ENCODE peak calls at places on chromosomes 2 and 18, in seven cellular contexts. D is mesendoderm, L is mesenchymal stem cell, U is trophoblast cell, K is IMR-90, C is neuronal stem cell, G is H1. X is an unnamed sample.

GRCh38 chr2:216657086-216657855 is 24.1 kb downstream of the IGFBP2 start:
- DNase-seq in G (no peak), D (no peak), U (no peak), L (no peak), K (no peak), C (no peak), X (no peak)

GRCh38 chr2:172000696-172001361 is 1.1 kb downstream of the METAP1D start:
- DNase-seq in C (no peak), K (no peak), D (no peak), L (no peak), U (no peak), G (no peak), X (no peak)

GRCh38 chr18:59229191-59229590 is 9.2 kb downstream of the GRP start:
- DNase-seq in D (no peak), K (no peak), U (no peak), C (no peak), G (no peak), L (no peak), X (no peak)

GRCh38 chr2:8217366-8218125 is 464.3 kb upstream of the ID2 start:
- DNase-seq in L (peak), U (no peak), C (peak), G (no peak), D (no peak), K (no peak), X (no peak)

GRCh38 chr2:134683561-134684112 is 35.2 kb downstream of the TMEM163 start:
- DNase-seq in C (no peak), L (peak), G (no peak), D (no peak), K (no peak), U (peak), X (no peak)

GRCh38 chr2:213080969-213081617 is 70.3 kb downstream of the IKZF2 start:
- DNase-seq in K (no peak), D (no peak), L (no peak), C (no peak), G (no peak), U (no peak), X (no peak)

GRCh38 chr2:161552015-161552414 is 72.2 kb upstream of the SLC4A10 start:
- DNase-seq in C (no peak), K (no peak), D (no peak), G (no peak), U (no peak), L (no peak), X (no peak)

GRCh38 chr2:200040251-200040650 is 84.9 kb downstream of the MAIP1 start:
- DNase-seq in C (no peak), G (no peak), K (peak), D (no peak), L (peak), U (no peak), X (no peak)

GRCh38 chr18:78993014-78993926 is 13.7 kb downstream of the SALL3 start:
- DNase-seq in C (no peak), G (peak), D (no peak), K (no peak), L (no peak), U (no peak), X (no peak)

GRCh38 chr2:240906141-240906910 is at the start of gene CROCC2:
- DNase-seq in C (no peak), U (peak), D (no peak), G (no peak), K (no peak), L (no peak), X (no peak)

GRCh38 chr2:185738679-185739472 is at the start of gene FSIP2:
- DNase-seq in G (peak), C (peak), L (peak), D (peak), K (peak), U (peak), X (peak)

GRCh38 chr2:71463342-71463654 is 9.9 kb downstream of the DYSF start:
- DNase-seq in K (no peak), C (no peak), D (no peak), U (no peak), G (peak), L (no peak), X (peak)

GRCh38 chr2:231662028-231662810 is 46.1 kb upstream of the PTMA start:
- DNase-seq in L (peak), U (peak), C (peak), G (peak), D (peak), K (peak), X (peak)

GRCh38 chr2:159613515-159614336 is 2.6 kb downstream of the BAZ2B start:
- DNase-seq in L (peak), K (peak), G (no peak), C (no peak), U (no peak), D (no peak), X (no peak)

GRCh38 chr2:159617080-159617479 is 732 bp upstream of the BAZ2B start:
- DNase-seq in L (no peak), G (no peak), U (no peak), C (no peak), D (no peak), K (no peak), X (no peak)

GRCh38 chr2:159615936-159616733 is at the start of gene BAZ2B:
- DNase-seq in K (peak), D (peak), L (peak), U (peak), C (peak), G (no peak), X (peak)

GRCh38 chr2:159614534-159615186 is 1.7 kb downstream of the BAZ2B start:
- DNase-seq in C (no peak), K (peak), L (no peak), G (no peak), U (peak), D (no peak), X (no peak)

GRCh38 chr2:159615187-159615935 is 987 bp downstream of the BAZ2B start:
- DNase-seq in K (peak), C (peak), D (peak), G (peak), L (peak), U (peak), X (peak)
- H4K8ac ChIP-seq in K (peak), C (no peak), D (peak), G (peak), L (peak), U (peak), X (no peak)

GRCh38 chr2:99660616-99661416 is 171.0 kb upstream of the REV1 start:
- DNase-seq in D (no peak), C (no peak), U (no peak), G (no peak), K (no peak), L (no peak), X (no peak)

GRCh38 chr2:99666256-99666655 is 176.4 kb upstream of the REV1 start:
- DNase-seq in C (no peak), D (no peak), G (no peak), U (no peak), K (no peak), L (no peak), X (no peak)

GRCh38 chr2:99659874-99660273 is 170.1 kb upstream of the REV1 start:
- DNase-seq in D (no peak), C (no peak), G (no peak), K (peak), U (no peak), L (peak), X (no peak)

GRCh38 chr2:99663641-99664040 is 173.8 kb upstream of the REV1 start:
- DNase-seq in C (no peak), G (no peak), D (no peak), L (no peak), U (no peak), K (no peak), X (no peak)

DNA sequence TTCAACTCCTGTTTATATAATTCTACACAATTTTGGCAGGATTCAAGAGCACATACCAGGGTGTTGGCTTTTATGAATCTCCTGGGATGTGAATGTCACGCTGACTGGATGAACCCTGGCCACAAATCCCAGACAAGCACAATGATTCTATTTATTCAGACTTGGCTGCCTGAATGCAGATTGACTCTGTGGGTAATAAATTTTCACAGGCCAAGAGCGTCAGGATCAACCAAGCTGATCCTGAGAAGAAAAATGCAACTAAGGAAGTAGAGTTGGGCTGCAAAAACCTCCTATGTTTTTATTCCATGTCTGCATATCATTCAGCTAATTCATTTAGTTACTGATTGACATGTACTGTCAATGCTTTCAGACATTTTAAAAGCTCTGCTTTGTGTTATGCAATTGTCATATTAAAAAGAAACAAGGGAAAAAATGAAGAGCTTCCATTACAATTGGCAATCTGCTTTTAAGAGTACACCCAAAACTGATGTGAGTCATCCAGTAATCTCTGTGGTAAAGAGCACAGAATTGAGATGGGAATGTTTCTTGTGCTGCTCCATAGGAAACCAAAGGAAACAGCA is 173.0 kb upstream of the REV1 start:
- DNase-seq in U (no peak), G (no peak), K (peak), C (no peak), L (peak), D (no peak), X (no peak)
- H4K8ac ChIP-seq in U (no peak), G (no peak), K (no peak), C (no peak), L (no peak), D (no peak), X (no peak)

DNA sequence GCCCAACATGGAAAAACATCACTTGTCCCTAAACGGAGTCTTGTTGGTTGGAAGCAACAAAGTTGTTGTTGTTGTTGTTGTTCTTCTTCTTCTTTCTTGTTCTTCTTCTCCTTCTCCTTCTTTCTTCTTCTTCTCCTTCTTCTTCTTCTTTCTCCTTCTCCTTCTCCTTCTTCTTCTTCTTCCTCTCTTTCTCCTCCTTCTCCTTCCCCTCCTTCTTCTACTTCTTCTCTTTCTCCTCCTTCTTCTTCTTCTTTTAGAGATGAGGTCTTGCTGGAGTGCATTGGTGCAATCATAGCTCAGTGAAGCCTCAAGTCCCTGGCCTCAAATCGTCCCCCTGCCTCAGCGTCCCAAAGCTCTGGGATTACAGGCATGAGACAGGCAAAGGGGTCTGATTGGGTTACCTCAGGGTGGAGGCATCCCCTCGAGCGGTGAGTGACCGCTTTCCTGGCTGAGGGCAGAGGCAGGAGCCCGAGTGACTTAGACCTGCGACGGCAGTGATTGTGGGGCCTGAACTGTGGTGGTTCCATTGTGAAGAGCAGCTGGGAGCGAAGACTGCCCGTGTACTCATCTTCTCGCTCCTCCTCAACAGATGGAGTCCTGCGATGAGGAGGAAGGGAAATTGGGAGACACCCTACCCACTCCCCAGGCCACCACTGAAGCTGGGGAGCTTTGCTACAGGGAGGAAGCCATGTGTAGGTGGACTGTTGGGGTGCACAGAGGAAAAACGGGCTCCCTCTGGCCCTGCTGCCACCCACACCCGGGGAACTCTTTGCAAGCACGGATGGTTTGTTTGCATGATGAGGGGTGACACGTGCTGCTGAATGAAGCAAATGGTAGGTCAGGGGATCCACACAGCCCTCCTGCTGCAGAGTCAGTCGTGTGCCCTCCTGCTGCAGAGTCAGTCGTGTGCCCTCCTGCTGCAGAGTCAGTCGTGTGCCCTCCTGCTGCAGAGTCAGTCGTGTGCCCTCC is 7.0 kb upstream of the PER2 start:
- DNase-seq in L (no peak), G (no peak), D (no peak), C (no peak), U (no peak), K (no peak), X (no peak)
- H4K8ac ChIP-seq in L (no peak), G (no peak), D (no peak), C (peak), U (no peak), K (no peak), X (no peak)

GRCh38 chr2:3101016-3101703 is 276.5 kb downstream of the EIPR1 start:
- DNase-seq in L (no peak), G (no peak), U (no peak), D (no peak), K (no peak), C (no peak), X (no peak)
- H4K8ac ChIP-seq in L (no peak), G (peak), U (no peak), D (no peak), K (no peak), C (no peak), X (no peak)

GRCh38 chr18:64618390-64618789 is 469.5 kb upstream of the LINC00305 start:
- DNase-seq in G (no peak), K (no peak), L (no peak), U (no peak), D (no peak), C (no peak), X (no peak)
- H4K8ac ChIP-seq in G (no peak), K (no peak), L (no peak), U (no peak), D (no peak), C (no peak), X (no peak)

DNA sequence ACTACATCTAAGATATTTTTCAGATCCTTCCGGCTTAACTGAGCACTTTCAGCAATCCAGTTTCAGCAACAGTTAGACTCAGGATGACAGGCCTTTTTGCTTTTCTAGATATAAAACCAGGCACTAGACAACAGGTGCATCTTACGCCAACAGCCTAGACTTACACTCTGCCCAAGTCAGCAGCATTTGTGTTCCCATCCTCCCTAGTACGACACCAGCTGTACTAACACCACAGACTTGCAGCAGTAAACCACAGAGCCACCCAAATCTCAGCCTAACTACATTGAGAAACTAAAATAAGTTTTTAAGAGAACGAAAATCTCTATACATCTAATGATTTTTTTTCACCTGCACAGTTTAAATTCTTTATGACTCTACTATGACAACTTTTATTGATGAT is 89.9 kb upstream of the DNMT3A start:
- DNase-seq in G (no peak), K (no peak), L (no peak), C (no peak), D (no peak), U (no peak), X (no peak)
- H4K8ac ChIP-seq in G (no peak), K (no peak), L (no peak), C (no peak), D (no peak), U (no peak), X (no peak)

DNA sequence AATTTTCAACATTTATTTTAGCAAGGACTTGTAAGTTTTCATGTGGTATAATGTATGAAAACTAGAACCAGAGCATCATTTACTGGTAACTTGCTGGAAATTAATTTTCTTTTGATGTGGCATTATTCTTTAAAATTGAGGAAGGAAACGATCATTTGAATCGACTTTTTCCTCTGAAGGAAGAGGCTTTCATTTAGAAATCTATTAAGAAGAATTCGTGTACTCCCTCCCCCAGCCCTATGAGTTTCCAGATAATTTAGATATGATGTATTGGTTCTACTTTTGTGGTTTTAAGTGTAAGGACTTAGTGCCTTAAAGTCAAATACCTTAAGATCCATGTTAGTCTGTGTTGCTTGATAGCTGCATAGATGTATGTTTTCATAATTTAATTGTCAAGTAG is 2.5 kb downstream of the BABAM2 start:
- DNase-seq in D (no peak), L (no peak), C (no peak), G (no peak), K (no peak), U (no peak), X (no peak)
- H4K8ac ChIP-seq in D (no peak), L (no peak), C (no peak), G (no peak), K (no peak), U (no peak), X (no peak)